ENCODE peak calls at places on chromosomes 7 and 10, in seven cellular contexts. One of them, this sample, is unnamed.

GRCh38 chr10:55746002-55746401 is 615.1 kb downstream of the ZWINT start:
- DNase-seq in lower lobe of right lung: no peak
- DNase-seq in adrenal gland: no peak
- DNase-seq in mammary epithelial cell: no peak
- DNase-seq in heart right ventricle: no peak
- DNase-seq in body of pancreas: no peak
- DNase-seq in sigmoid colon: no peak
- DNase-seq in this sample: no peak

GRCh38 chr10:100976906-100977305 is 7.6 kb downstream of the SEMA4G start:
- DNase-seq in lower lobe of right lung: no peak
- DNase-seq in adrenal gland: no peak
- DNase-seq in mammary epithelial cell: no peak
- DNase-seq in heart right ventricle: no peak
- DNase-seq in body of pancreas: no peak
- DNase-seq in sigmoid colon: no peak
- DNase-seq in this sample: no peak

GRCh38 chr10:37821237-37821636 is 36.2 kb downstream of the ZNF248 start:
- DNase-seq in lower lobe of right lung: no peak
- DNase-seq in adrenal gland: no peak
- DNase-seq in mammary epithelial cell: no peak
- DNase-seq in heart right ventricle: no peak
- DNase-seq in body of pancreas: no peak
- DNase-seq in sigmoid colon: no peak
- DNase-seq in this sample: no peak

GRCh38 chr10:60708666-60709065 is 69.6 kb upstream of the CDK1 start:
- DNase-seq in lower lobe of right lung: no peak
- DNase-seq in adrenal gland: no peak
- DNase-seq in mammary epithelial cell: no peak
- DNase-seq in heart right ventricle: no peak
- DNase-seq in body of pancreas: no peak
- DNase-seq in sigmoid colon: no peak
- DNase-seq in this sample: no peak

GRCh38 chr7:157645539-157645938 is 308.7 kb downstream of the DNAJB6 start:
- DNase-seq in lower lobe of right lung: no peak
- DNase-seq in adrenal gland: no peak
- DNase-seq in mammary epithelial cell: no peak
- DNase-seq in heart right ventricle: no peak
- DNase-seq in body of pancreas: no peak
- DNase-seq in sigmoid colon: no peak
- DNase-seq in this sample: no peak

GRCh38 chr7:11698273-11698930 is 133.6 kb downstream of the THSD7A start:
- DNase-seq in lower lobe of right lung: no peak
- DNase-seq in adrenal gland: no peak
- DNase-seq in mammary epithelial cell: no peak
- DNase-seq in heart right ventricle: no peak
- DNase-seq in body of pancreas: no peak
- DNase-seq in sigmoid colon: no peak
- DNase-seq in this sample: no peak

GRCh38 chr7:139619367-139619657 is 95.8 kb downstream of the CLEC2L start:
- DNase-seq in lower lobe of right lung: no peak
- DNase-seq in adrenal gland: no peak
- DNase-seq in mammary epithelial cell: no peak
- DNase-seq in heart right ventricle: no peak
- DNase-seq in body of pancreas: no peak
- DNase-seq in sigmoid colon: no peak
- DNase-seq in this sample: no peak

GRCh38 chr7:2525931-2526630 is 6.5 kb downstream of the LFNG start:
- DNase-seq in lower lobe of right lung: no peak
- DNase-seq in adrenal gland: no peak
- DNase-seq in mammary epithelial cell: no peak
- DNase-seq in heart right ventricle: no peak
- DNase-seq in body of pancreas: peak
- DNase-seq in sigmoid colon: no peak
- DNase-seq in this sample: peak

GRCh38 chr7:157409753-157410727 is 73.2 kb downstream of the DNAJB6 start:
- DNase-seq in lower lobe of right lung: peak
- DNase-seq in adrenal gland: no peak
- DNase-seq in mammary epithelial cell: no peak
- DNase-seq in heart right ventricle: no peak
- DNase-seq in body of pancreas: no peak
- DNase-seq in sigmoid colon: no peak
- DNase-seq in this sample: peak

GRCh38 chr7:121278120-121279021 is 50.4 kb upstream of the WNT16 start:
- DNase-seq in lower lobe of right lung: no peak
- DNase-seq in adrenal gland: no peak
- DNase-seq in mammary epithelial cell: peak
- DNase-seq in heart right ventricle: no peak
- DNase-seq in body of pancreas: no peak
- DNase-seq in sigmoid colon: no peak
- DNase-seq in this sample: no peak

GRCh38 chr7:122833888-122834570 is 52.2 kb downstream of the CADPS2 start:
- DNase-seq in lower lobe of right lung: no peak
- DNase-seq in adrenal gland: no peak
- DNase-seq in mammary epithelial cell: no peak
- DNase-seq in heart right ventricle: no peak
- DNase-seq in body of pancreas: no peak
- DNase-seq in sigmoid colon: no peak
- DNase-seq in this sample: no peak

GRCh38 chr7:124752310-124752709 is 13.3 kb downstream of the GPR37 start:
- DNase-seq in lower lobe of right lung: no peak
- DNase-seq in adrenal gland: no peak
- DNase-seq in mammary epithelial cell: no peak
- DNase-seq in heart right ventricle: no peak
- DNase-seq in body of pancreas: no peak
- DNase-seq in sigmoid colon: no peak
- DNase-seq in this sample: no peak

GRCh38 chr7:30977896-30978564 is 14.3 kb downstream of the GHRHR start:
- DNase-seq in lower lobe of right lung: no peak
- DNase-seq in adrenal gland: no peak
- DNase-seq in mammary epithelial cell: peak
- DNase-seq in heart right ventricle: no peak
- DNase-seq in body of pancreas: peak
- DNase-seq in sigmoid colon: peak
- DNase-seq in this sample: no peak

GRCh38 chr7:4957847-4958476 is 1.0 kb downstream of the MMD2 start:
- DNase-seq in lower lobe of right lung: peak
- DNase-seq in adrenal gland: no peak
- DNase-seq in mammary epithelial cell: no peak
- DNase-seq in heart right ventricle: no peak
- DNase-seq in body of pancreas: no peak
- DNase-seq in sigmoid colon: no peak
- DNase-seq in this sample: peak

GRCh38 chr10:88791924-88792323 is 10.6 kb upstream of the LIPM start:
- DNase-seq in lower lobe of right lung: no peak
- DNase-seq in adrenal gland: peak
- DNase-seq in mammary epithelial cell: peak
- DNase-seq in heart right ventricle: no peak
- DNase-seq in body of pancreas: peak
- DNase-seq in sigmoid colon: no peak
- DNase-seq in this sample: no peak

GRCh38 chr7:116231543-116232401 is 21.4 kb downstream of the TES start:
- DNase-seq in lower lobe of right lung: no peak
- DNase-seq in adrenal gland: no peak
- DNase-seq in mammary epithelial cell: no peak
- DNase-seq in heart right ventricle: no peak
- DNase-seq in body of pancreas: no peak
- DNase-seq in sigmoid colon: no peak
- DNase-seq in this sample: no peak

GRCh38 chr7:66308411-66308810 is 103.3 kb downstream of the TPST1 start:
- DNase-seq in lower lobe of right lung: no peak
- DNase-seq in adrenal gland: no peak
- DNase-seq in mammary epithelial cell: no peak
- DNase-seq in heart right ventricle: no peak
- DNase-seq in body of pancreas: no peak
- DNase-seq in sigmoid colon: no peak
- DNase-seq in this sample: no peak

GRCh38 chr10:27794157-27794556 is 48.5 kb upstream of the MKX start:
- DNase-seq in lower lobe of right lung: no peak
- DNase-seq in adrenal gland: no peak
- DNase-seq in mammary epithelial cell: no peak
- DNase-seq in heart right ventricle: no peak
- DNase-seq in body of pancreas: no peak
- DNase-seq in sigmoid colon: no peak
- DNase-seq in this sample: no peak

GRCh38 chr7:156113733-156114132 is 301.5 kb upstream of the SHH start:
- DNase-seq in lower lobe of right lung: no peak
- DNase-seq in adrenal gland: no peak
- DNase-seq in mammary epithelial cell: no peak
- DNase-seq in heart right ventricle: no peak
- DNase-seq in body of pancreas: no peak
- DNase-seq in sigmoid colon: no peak
- DNase-seq in this sample: no peak

GRCh38 chr10:51074238-51075028 is at the start of gene PRKG1:
- DNase-seq in lower lobe of right lung: peak
- DNase-seq in adrenal gland: peak
- DNase-seq in mammary epithelial cell: peak
- DNase-seq in heart right ventricle: peak
- DNase-seq in body of pancreas: peak
- DNase-seq in sigmoid colon: peak
- DNase-seq in this sample: peak

GRCh38 chr10:51073461-51074237 is 638 bp upstream of the PRKG1 start:
- DNase-seq in lower lobe of right lung: no peak
- DNase-seq in adrenal gland: peak
- DNase-seq in mammary epithelial cell: peak
- DNase-seq in heart right ventricle: peak
- DNase-seq in body of pancreas: peak
- DNase-seq in sigmoid colon: peak
- DNase-seq in this sample: peak

GRCh38 chr10:51075802-51076201 is 1.5 kb downstream of the PRKG1 start:
- DNase-seq in lower lobe of right lung: no peak
- DNase-seq in adrenal gland: no peak
- DNase-seq in mammary epithelial cell: no peak
- DNase-seq in heart right ventricle: no peak
- DNase-seq in body of pancreas: no peak
- DNase-seq in sigmoid colon: no peak
- DNase-seq in this sample: no peak

GRCh38 chr10:51077507-51077906 is 3.2 kb downstream of the PRKG1 start:
- DNase-seq in lower lobe of right lung: no peak
- DNase-seq in adrenal gland: no peak
- DNase-seq in mammary epithelial cell: no peak
- DNase-seq in heart right ventricle: no peak
- DNase-seq in body of pancreas: no peak
- DNase-seq in sigmoid colon: no peak
- DNase-seq in this sample: no peak

DNA sequence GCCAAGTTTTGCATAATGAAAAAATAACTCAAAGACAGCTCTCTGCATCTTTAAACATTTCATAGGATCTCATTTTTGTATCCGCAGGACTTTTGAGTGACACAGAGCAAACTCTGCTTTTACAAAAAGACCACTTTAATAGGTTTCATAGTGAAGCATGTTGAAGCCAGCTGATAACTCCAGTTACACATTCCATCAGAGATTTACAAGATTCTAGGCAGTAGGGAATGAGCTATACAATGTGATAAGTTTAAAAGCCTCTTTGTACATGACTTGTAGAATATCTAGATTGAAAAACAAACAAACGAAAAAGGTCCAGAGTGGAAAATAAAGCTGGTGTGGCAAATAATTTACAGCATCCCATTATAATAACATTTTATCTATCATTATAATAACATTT is 2.2 kb downstream of the PRKG1 start:
- DNase-seq in lower lobe of right lung: no peak
- DNase-seq in adrenal gland: no peak
- DNase-seq in mammary epithelial cell: no peak
- DNase-seq in heart right ventricle: no peak
- DNase-seq in body of pancreas: no peak
- DNase-seq in sigmoid colon: no peak
- DNase-seq in this sample: no peak
- H3K4me3 ChIP-seq in lower lobe of right lung: peak
- H3K4me3 ChIP-seq in adrenal gland: no peak
- H3K4me3 ChIP-seq in mammary epithelial cell: no peak
- H3K4me3 ChIP-seq in heart right ventricle: peak
- H3K4me3 ChIP-seq in body of pancreas: no peak
- H3K4me3 ChIP-seq in sigmoid colon: peak
- H3K4me3 ChIP-seq in this sample: peak

DNA sequence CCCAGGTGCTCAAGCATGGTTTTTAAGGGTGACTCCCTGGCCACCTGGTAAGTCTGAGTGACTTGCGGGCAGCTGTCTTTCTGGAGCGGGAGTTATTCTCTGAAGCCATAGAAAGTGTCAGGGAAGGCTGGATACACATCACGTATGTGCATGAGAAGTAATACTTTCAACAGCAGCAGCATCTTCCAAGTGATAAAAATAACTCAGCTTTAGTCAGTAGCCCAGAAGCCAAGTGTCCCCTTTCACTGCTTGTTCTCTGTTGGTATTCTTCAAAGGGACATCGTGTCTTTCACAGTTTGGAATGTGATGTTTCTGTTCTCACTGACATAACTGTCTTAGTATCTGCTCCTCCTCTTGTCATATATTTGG is 97.6 kb downstream of the KIAA1217 start:
- DNase-seq in lower lobe of right lung: no peak
- DNase-seq in adrenal gland: no peak
- DNase-seq in mammary epithelial cell: no peak
- DNase-seq in heart right ventricle: no peak
- DNase-seq in body of pancreas: no peak
- DNase-seq in sigmoid colon: no peak
- DNase-seq in this sample: no peak
- H3K27ac ChIP-seq in lower lobe of right lung: no peak
- H3K27ac ChIP-seq in adrenal gland: peak
- H3K27ac ChIP-seq in mammary epithelial cell: no peak
- H3K27ac ChIP-seq in heart right ventricle: peak
- H3K27ac ChIP-seq in body of pancreas: no peak
- H3K27ac ChIP-seq in sigmoid colon: no peak
- H3K27ac ChIP-seq in this sample: no peak

GRCh38 chr7:87920578-87920977 is 13.5 kb upstream of the ADAM22 start:
- DNase-seq in lower lobe of right lung: no peak
- DNase-seq in adrenal gland: no peak
- DNase-seq in mammary epithelial cell: no peak
- DNase-seq in heart right ventricle: no peak
- DNase-seq in body of pancreas: no peak
- DNase-seq in sigmoid colon: no peak
- DNase-seq in this sample: no peak
- H3K4me3 ChIP-seq in lower lobe of right lung: no peak
- H3K4me3 ChIP-seq in adrenal gland: no peak
- H3K4me3 ChIP-seq in mammary epithelial cell: no peak
- H3K4me3 ChIP-seq in heart right ventricle: no peak
- H3K4me3 ChIP-seq in body of pancreas: no peak
- H3K4me3 ChIP-seq in sigmoid colon: no peak
- H3K4me3 ChIP-seq in this sample: no peak

GRCh38 chr10:78815702-78816334 is 252.9 kb upstream of the ZMIZ1 start:
- DNase-seq in lower lobe of right lung: no peak
- DNase-seq in adrenal gland: no peak
- DNase-seq in mammary epithelial cell: no peak
- DNase-seq in heart right ventricle: no peak
- DNase-seq in body of pancreas: no peak
- DNase-seq in sigmoid colon: no peak
- DNase-seq in this sample: no peak

GRCh38 chr10:78820007-78820362 is 248.8 kb upstream of the ZMIZ1 start:
- DNase-seq in lower lobe of right lung: no peak
- DNase-seq in adrenal gland: no peak
- DNase-seq in mammary epithelial cell: no peak
- DNase-seq in heart right ventricle: no peak
- DNase-seq in body of pancreas: no peak
- DNase-seq in sigmoid colon: no peak
- DNase-seq in this sample: no peak

GRCh38 chr10:78817804-78818203 is 251.0 kb upstream of the ZMIZ1 start:
- DNase-seq in lower lobe of right lung: no peak
- DNase-seq in adrenal gland: no peak
- DNase-seq in mammary epithelial cell: no peak
- DNase-seq in heart right ventricle: no peak
- DNase-seq in body of pancreas: no peak
- DNase-seq in sigmoid colon: no peak
- DNase-seq in this sample: no peak

GRCh38 chr10:78819361-78820006 is 249.3 kb upstream of the ZMIZ1 start:
- DNase-seq in lower lobe of right lung: no peak
- DNase-seq in adrenal gland: no peak
- DNase-seq in mammary epithelial cell: no peak
- DNase-seq in heart right ventricle: no peak
- DNase-seq in body of pancreas: no peak
- DNase-seq in sigmoid colon: no peak
- DNase-seq in this sample: no peak

GRCh38 chr10:78817361-78817760 is 251.4 kb upstream of the ZMIZ1 start:
- DNase-seq in lower lobe of right lung: no peak
- DNase-seq in adrenal gland: no peak
- DNase-seq in mammary epithelial cell: no peak
- DNase-seq in heart right ventricle: no peak
- DNase-seq in body of pancreas: no peak
- DNase-seq in sigmoid colon: no peak
- DNase-seq in this sample: no peak
- H3K27ac ChIP-seq in lower lobe of right lung: no peak
- H3K27ac ChIP-seq in adrenal gland: no peak
- H3K27ac ChIP-seq in mammary epithelial cell: no peak
- H3K27ac ChIP-seq in heart right ventricle: no peak
- H3K27ac ChIP-seq in body of pancreas: no peak
- H3K27ac ChIP-seq in sigmoid colon: no peak
- H3K27ac ChIP-seq in this sample: no peak

This sample was measured in spleen.